ENCODE peak calls at places on chromosomes 11 and 22, in seven cellular contexts. Z is fibroblast of lung, X is cardiac muscle cell, J is K562, P is tibial nerve, E is aorta, I is small intestine. B is an unnamed sample.

GRCh38 chr11:1531418-1531817 is 40.7 kb downstream of the DUSP8 start:
- DNase-seq in J (no peak), I (no peak), E (no peak), X (no peak), Z (no peak), P (no peak), B (no peak)

GRCh38 chr11:72421351-72421750 is 13.0 kb downstream of the CLPB start:
- DNase-seq in Z (no peak), I (no peak), J (no peak), E (no peak), P (no peak), X (no peak), B (no peak)

GRCh38 chr22:16937811-16938210 is 70.2 kb downstream of the GAB4 start:
- DNase-seq in J (no peak), P (no peak), Z (no peak), E (no peak), X (no peak), I (no peak), B (no peak)

GRCh38 chr22:43820671-43821305 is 8.7 kb upstream of the EFCAB6 start:
- DNase-seq in P (no peak), Z (no peak), I (peak; percentile 33), E (peak; percentile 17), X (no peak), J (no peak), B (peak; percentile 35)

GRCh38 chr11:126303623-126304456 is at the start of gene DCPS:
- DNase-seq in J (peak; percentile 95), E (peak; percentile 96), P (peak; percentile 77), X (peak; percentile 92), Z (peak; percentile 89), I (peak; percentile 85), B (peak; percentile 93)

GRCh38 chr11:126585388-126586302 is 230.2 kb downstream of the ST3GAL4 start:
- DNase-seq in P (peak; percentile 82), I (peak; percentile 6), Z (peak; percentile 94), E (no peak), X (no peak), J (no peak), B (peak; percentile 49)

GRCh38 chr22:19868773-19869471 is 14.2 kb upstream of the GNB1L start:
- DNase-seq in E (peak; percentile 62), Z (no peak), P (peak; percentile 51), J (no peak), X (no peak), I (peak; percentile 35), B (peak; percentile 53)

GRCh38 chr11:127993788-127994187 is 593.6 kb downstream of the ETS1 start:
- DNase-seq in I (no peak), P (no peak), E (no peak), Z (no peak), J (no peak), X (no peak), B (no peak)

GRCh38 chr11:74182635-74183034 is 11.5 kb downstream of the PPME1 start:
- DNase-seq in I (no peak), P (no peak), J (no peak), E (no peak), X (no peak), Z (no peak), B (no peak)

GRCh38 chr11:102426000-102426399 is 26.6 kb downstream of the TMEM123 start:
- DNase-seq in J (no peak), I (no peak), X (no peak), P (no peak), E (no peak), Z (no peak), B (no peak)

GRCh38 chr11:70569996-70570692 is 171.8 kb downstream of the CTTN start:
- DNase-seq in P (no peak), J (no peak), Z (no peak), E (peak; percentile 56), I (no peak), X (no peak), B (no peak)

GRCh38 chr11:17036666-17037658 is 22.7 kb upstream of the PLEKHA7 start:
- DNase-seq in I (peak; percentile 61), E (no peak), J (no peak), P (no peak), X (peak; percentile 7), Z (no peak), B (no peak)

GRCh38 chr22:47206185-47206584 is 443.7 kb downstream of the TBC1D22A start:
- DNase-seq in E (no peak), J (no peak), I (peak; percentile 31), X (no peak), Z (no peak), P (no peak), B (no peak)

GRCh38 chr22:40401981-40402406 is 31.6 kb downstream of the SGSM3 start:
- DNase-seq in Z (no peak), E (no peak), X (no peak), J (no peak), I (no peak), P (no peak), B (no peak)

GRCh38 chr11:78539566-78539965 is 35.1 kb downstream of the NARS2 start:
- DNase-seq in X (no peak), J (no peak), Z (peak; percentile 69), I (peak; percentile 32), E (no peak), P (no peak), B (no peak)

GRCh38 chr11:12728417-12728816 is 54.2 kb downstream of the TEAD1 start:
- DNase-seq in J (no peak), Z (no peak), I (no peak), E (no peak), X (no peak), P (no peak), B (no peak)

GRCh38 chr22:49188591-49188990 is 639.1 kb downstream of the BRD1 start:
- DNase-seq in P (no peak), J (no peak), Z (no peak), I (no peak), X (no peak), E (no peak), B (no peak)

GRCh38 chr11:24738972-24739371 is 242.1 kb downstream of the LUZP2 start:
- DNase-seq in J (no peak), I (no peak), P (no peak), Z (no peak), X (no peak), E (no peak), B (no peak)

GRCh38 chr11:24731554-24731953 is 234.7 kb downstream of the LUZP2 start:
- DNase-seq in I (no peak), J (no peak), Z (no peak), X (no peak), P (no peak), E (no peak), B (no peak)

GRCh38 chr11:24739637-24740036 is 242.8 kb downstream of the LUZP2 start:
- DNase-seq in J (no peak), E (no peak), X (no peak), Z (no peak), P (no peak), I (no peak), B (no peak)

GRCh38 chr11:24734742-24735141 is 237.9 kb downstream of the LUZP2 start:
- DNase-seq in X (no peak), Z (no peak), E (no peak), I (no peak), P (no peak), J (no peak), B (no peak)
- H3K4me1 ChIP-seq in X (no peaks in the 10 kb centered on the region), Z (no peaks in the 10 kb centered on the region), E (no peaks in the 10 kb centered on the region), I (no peaks in the 10 kb centered on the region), P (no peaks in the 10 kb centered on the region), J (no peaks in the 10 kb centered on the region), B (no peaks in the 10 kb centered on the region)

GRCh38 chr22:35435201-35435712 is 35.3 kb downstream of the MCM5 start:
- DNase-seq in E (no peak), I (no peak), P (no peak), Z (no peak), X (no peak), J (no peak), B (no peak)
- H3K27me3 ChIP-seq in E (no peaks in the 10 kb centered on the region), I (no peaks in the 10 kb centered on the region), P (no peaks in the 10 kb centered on the region), Z (no peaks in the 10 kb centered on the region), X (no peaks in the 10 kb centered on the region), J (no peaks in the 10 kb centered on the region), B (no peaks in the 10 kb centered on the region)

GRCh38 chr11:44421090-44421675 is 111.2 kb upstream of the ALX4 start:
- DNase-seq in P (no peak), I (no peak), J (no peak), E (no peak), Z (no peak), X (no peak), B (no peak)
- H3K4me1 ChIP-seq in P (no peaks in the 10 kb centered on the region), I (no peaks in the 10 kb centered on the region), J (no peaks in the 10 kb centered on the region), E (no peaks in the 10 kb centered on the region), Z (no peaks in the 10 kb centered on the region), X (no peaks in the 10 kb centered on the region), B (no peaks in the 10 kb centered on the region)

GRCh38 chr11:120004723-120005122 is 133.2 kb downstream of the TRIM29 start:
- DNase-seq in Z (no peak), X (no peak), I (no peak), J (no peak), E (no peak), P (no peak), B (no peak)
- H3K27me3 ChIP-seq in Z (no peaks in the 10 kb centered on the region), X (no peaks in the 10 kb centered on the region), I (no peaks in the 10 kb centered on the region), J (peaks cover 7% of the 10 kb centered on the region), E (no peaks in the 10 kb centered on the region), P (no peaks in the 10 kb centered on the region), B (no peaks in the 10 kb centered on the region)

GRCh38 chr22:35972559-35972958 is 56.1 kb downstream of the RBFOX2 start:
- DNase-seq in J (no peak), X (no peak), P (no peak), E (no peak), Z (no peak), I (no peak), B (no peak)
- H3K4me1 ChIP-seq in J (no peaks in the 10 kb centered on the region), X (peaks cover 60% of the 10 kb centered on the region), P (peaks cover 54% of the 10 kb centered on the region), E (peaks cover 21% of the 10 kb centered on the region), Z (peaks cover 39% of the 10 kb centered on the region), I (no peaks in the 10 kb centered on the region), B (peaks cover 9% of the 10 kb centered on the region)

GRCh38 chr11:64043545-64043944 is 7.8 kb downstream of the FLRT1 start:
- DNase-seq in E (no peak), X (no peak), I (no peak), J (no peak), P (no peak), Z (no peak), B (no peak)

GRCh38 chr11:64041846-64042245 is 6.1 kb downstream of the FLRT1 start:
- DNase-seq in X (no peak), J (no peak), P (no peak), Z (no peak), E (no peak), I (no peak), B (no peak)

GRCh38 chr11:64045700-64046099 is 10.0 kb downstream of the FLRT1 start:
- DNase-seq in E (no peak), P (no peak), J (no peak), X (no peak), Z (no peak), I (no peak), B (no peak)

GRCh38 chr11:64042301-64042700 is 6.6 kb downstream of the FLRT1 start:
- DNase-seq in X (no peak), Z (no peak), E (no peak), I (no peak), P (no peak), J (peak; percentile 38), B (no peak)

GRCh38 chr11:64044730-64045386 is 9.1 kb downstream of the FLRT1 start:
- DNase-seq in I (no peak), P (no peak), E (no peak), J (no peak), Z (no peak), X (no peak), B (no peak)
- H3K27me3 ChIP-seq in I (no peaks in the 10 kb centered on the region), P (no peaks in the 10 kb centered on the region), E (no peaks in the 10 kb centered on the region), J (no peaks in the 10 kb centered on the region), Z (no peaks in the 10 kb centered on the region), X (no peaks in the 10 kb centered on the region), B (no peaks in the 10 kb centered on the region)